ENCODE peak calls at places on chromosome 12, in ten cellular contexts. S is IMR-90, J is lung, D is ovary, Z is MM.1S, H is tibial artery, Q is kidney, R is psoas muscle, Y is esophagus squamous epithelium, P is cardiac muscle cell. E is an unnamed sample.

GRCh38 chr12:1744932-1745331 is 54.1 kb downstream of the ADIPOR2 start:
- DNase-seq in S (peak; percentile 35), J (no peak), D (no peak), Z (no peak), H (no peak), Q (no peak), R (no peak), Y (no peak), P (no peak), E (no peak)

GRCh38 chr12:51399893-51400292 is 8.7 kb upstream of the GALNT6 start:
- DNase-seq in S (no peak), J (no peak), D (no peak), Z (no peak), H (no peak), Q (no peak), R (no peak), Y (no peak), P (no peak), E (no peak)

GRCh38 chr12:56411781-56412639 is 37.2 kb downstream of the TIMELESS start:
- DNase-seq in S (no peak), J (no peak), D (no peak), Z (no peak), H (no peak), Q (no peak), R (no peak), Y (no peak), P (no peak), E (no peak)

GRCh38 chr12:51181558-51181957 is 8.6 kb upstream of the TFCP2 start:
- DNase-seq in S (no peak), J (no peak), D (no peak), Z (no peak), H (no peak), Q (no peak), R (no peak), Y (no peak), P (no peak), E (no peak)

GRCh38 chr12:89932950-89933349 is 224.3 kb upstream of the ATP2B1 start:
- DNase-seq in S (peak; percentile 47), J (no peak), D (no peak), Z (no peak), H (no peak), Q (no peak), R (no peak), Y (no peak), P (no peak), E (no peak)

GRCh38 chr12:71947645-71948105 is 9.0 kb downstream of the TPH2 start:
- DNase-seq in S (peak; percentile 86), J (peak; percentile 64), D (no peak), Z (no peak), H (no peak), Q (no peak), R (no peak), Y (no peak), P (peak; percentile 21), E (no peak)

GRCh38 chr12:79911889-79912656 is 22.8 kb downstream of the PPP1R12A start:
- DNase-seq in S (peak; percentile 59), J (no peak), D (peak; percentile 11), Z (no peak), H (no peak), Q (no peak), R (no peak), Y (no peak), P (peak; percentile 40), E (no peak)

GRCh38 chr12:97784904-97785303 is 322.3 kb downstream of the RMST start:
- DNase-seq in S (no peak), J (no peak), D (no peak), Z (no peak), H (no peak), Q (no peak), R (no peak), Y (no peak), P (no peak), E (no peak)

GRCh38 chr12:27217590-27217989 is 26.5 kb upstream of the STK38L start:
- DNase-seq in S (no peak), J (no peak), D (no peak), Z (no peak), H (no peak), Q (no peak), R (no peak), Y (no peak), P (no peak), E (no peak)

GRCh38 chr12:43060738-43061137 is 471.2 kb upstream of the PRICKLE1 start:
- DNase-seq in S (no peak), J (no peak), D (no peak), Z (no peak), H (no peak), Q (no peak), R (no peak), Y (no peak), P (no peak), E (no peak)
- H3K4me1 ChIP-seq in S (no peaks in the 10 kb centered on the region), J (no peaks in the 10 kb centered on the region), D (no peaks in the 10 kb centered on the region), Z (no peaks in the 10 kb centered on the region), H (no peaks in the 10 kb centered on the region), Q (no peaks in the 10 kb centered on the region), R (no peaks in the 10 kb centered on the region), Y (no peaks in the 10 kb centered on the region), P (peaks cover 20% of the 10 kb centered on the region), E (no peaks in the 10 kb centered on the region)

DNA sequence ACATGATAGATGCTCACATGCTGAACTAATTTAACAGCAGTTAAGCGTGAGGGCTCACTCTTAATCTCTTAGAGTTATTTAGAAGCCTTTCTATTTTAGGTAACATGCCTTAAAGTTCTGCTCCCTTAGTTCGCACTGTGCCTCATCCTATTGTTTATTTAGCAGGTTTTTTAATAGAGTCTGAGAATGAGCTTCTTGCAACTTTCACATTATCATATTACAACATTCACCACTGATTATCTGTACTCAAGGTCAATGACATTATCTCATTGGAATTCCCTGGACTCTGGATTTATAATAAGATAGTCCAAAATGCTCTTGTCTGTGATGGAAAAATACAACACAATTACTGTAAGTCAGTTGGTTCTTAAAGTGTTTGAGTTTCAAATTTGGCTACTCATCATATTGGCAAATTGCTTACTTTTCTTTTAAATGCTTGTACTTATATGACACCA is 183.6 kb upstream of the SLC38A2 start:
- DNase-seq in S (peak; percentile 99), J (no peak), D (no peak), Z (peak; percentile 58), H (no peak), Q (no peak), R (no peak), Y (no peak), P (peak; percentile 87), E (no peak)
- H3K4me3 ChIP-seq in S (peak overlapping the region; percentile 10), J (no peak overlapping the region), D (no peak overlapping the region), Z (peak overlapping the region; percentile 26), H (no peak overlapping the region), Q (no peak overlapping the region), R (no peak overlapping the region), Y (no peak overlapping the region), P (no peak overlapping the region), E (no peak overlapping the region)

GRCh38 chr12:3311491-3312103 is 179.4 kb upstream of the PRMT8 start:
- DNase-seq in S (no peak), J (no peak), D (no peak), Z (no peak), H (no peak), Q (no peak), R (no peak), Y (no peak), P (no peak), E (no peak)
- TF ChIP-seq CTCF in S (no peak), J (no peak), D (no peak), Z (no peak), H (no peak), Q (no peak), R (no peak), Y (no peak), P (no peak), E (no peak)

GRCh38 chr12:120361506-120362208 is 7.3 kb downstream of the MSI1 start:
- DNase-seq in S (peak; percentile 34), J (no peak), D (peak; percentile 54), Z (no peak), H (no peak), Q (peak; percentile 89), R (peak; percentile 53), Y (no peak), P (peak; percentile 92), E (peak; percentile 58)
- H3K4me1 ChIP-seq in S (no peaks in the 10 kb centered on the region), J (peaks cover 3% of the 10 kb centered on the region), D (peaks cover 1% of the 10 kb centered on the region), Z (no peaks in the 10 kb centered on the region), H (peaks cover 11% of the 10 kb centered on the region), Q (peaks cover 3% of the 10 kb centered on the region), R (no peaks in the 10 kb centered on the region), Y (peaks cover 9% of the 10 kb centered on the region), P (peaks cover 19% of the 10 kb centered on the region), E (peaks cover 18% of the 10 kb centered on the region)

GRCh38 chr12:49232940-49233841 is 31.7 kb upstream of the TUBA1C start:
- DNase-seq in S (peak; percentile 56), J (peak; percentile 40), D (peak; percentile 67), Z (no peak), H (peak; percentile 76), Q (peak; percentile 86), R (peak; percentile 37), Y (no peak), P (peak; percentile 59), E (peak; percentile 53)
- H3K4me3 ChIP-seq in S (peak overlapping the region; percentile 25), J (no peak overlapping the region), D (no peak overlapping the region), Z (peak overlapping the region; percentile 66), H (peak overlapping the region; percentile 27), Q (no peak overlapping the region), R (peak overlapping the region; percentile 19), Y (peak overlapping the region; percentile 56), P (peak overlapping the region; percentile 7), E (no peak overlapping the region)

GRCh38 chr12:12008232-12008850 is 62.4 kb upstream of the BCL2L14 start:
- DNase-seq in S (no peak), J (no peak), D (no peak), Z (no peak), H (no peak), Q (no peak), R (no peak), Y (no peak), P (peak; percentile 16), E (no peak)
- TF ChIP-seq CTCF in S (peak; percentile 18), J (no peak), D (no peak), Z (peak; percentile 28), H (no peak), Q (no peak), R (no peak), Y (no peak), P (peak; percentile 41), E (no peak)

DNA sequence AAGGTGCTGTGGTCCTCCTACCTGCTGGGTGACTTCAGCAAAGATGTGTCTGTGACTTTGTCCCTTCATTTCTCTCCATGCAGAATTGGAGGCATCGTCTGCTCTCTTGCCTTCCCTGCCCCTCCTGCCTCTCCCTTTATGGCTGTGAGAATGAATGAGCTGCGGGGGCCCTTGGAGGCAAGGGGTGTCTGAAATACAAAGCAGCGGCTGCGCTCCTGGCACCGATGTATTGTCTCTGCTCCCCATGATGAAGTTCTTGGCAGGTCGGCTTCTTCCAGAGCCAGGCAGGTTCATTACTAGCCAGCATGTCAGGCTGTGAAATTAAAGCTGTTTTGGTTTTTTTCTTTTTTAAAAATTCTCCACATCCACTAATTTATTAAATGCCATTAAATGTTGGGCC is 194.5 kb downstream of the TSPAN9 start:
- DNase-seq in S (no peak), J (no peak), D (no peak), Z (no peak), H (no peak), Q (no peak), R (no peak), Y (no peak), P (no peak), E (no peak)
- H3K4me1 ChIP-seq in S (peaks cover 2% of the 10 kb centered on the region), J (peaks cover 4% of the 10 kb centered on the region), D (no peaks in the 10 kb centered on the region), Z (no peaks in the 10 kb centered on the region), H (peaks cover 16% of the 10 kb centered on the region), Q (peaks cover 20% of the 10 kb centered on the region), R (peaks cover 4% of the 10 kb centered on the region), Y (peaks cover 10% of the 10 kb centered on the region), P (peaks cover 11% of the 10 kb centered on the region), E (no peaks in the 10 kb centered on the region)

E was measured in body of pancreas.